ENCODE peak calls at places on chromosome 21, in five cellular contexts. Y is kidney, D is suprapubic skin, W is IMR-90, A is Peyer's patch. Q is an unnamed sample. For H3K4me1, the result is how much of the 10 kb centered on the place peaks cover.

GRCh38 chr21:26177187-26177586 is 6.6 kb upstream of the APP start:
- DNase-seq in Y (no peak), D (no peak), W (no peak), A (no peak), Q (no peak)

GRCh38 chr21:44927587-44928461 is 7.1 kb upstream of the ITGB2 start:
- DNase-seq in Y (peak), D (no peak), W (peak), A (peak), Q (peak)

GRCh38 chr21:26844258-26845065 is 747 bp downstream of the ADAMTS1 start:
- DNase-seq in Y (peak), D (peak), W (peak), A (no peak), Q (peak)

GRCh38 chr21:44514746-44515358 is 25.1 kb downstream of the KRTAP10-1 start:
- DNase-seq in Y (peak), D (no peak), W (no peak), A (no peak), Q (no peak)

GRCh38 chr21:32099812-32100416 is 178.9 kb downstream of the MIS18A start:
- DNase-seq in Y (no peak), D (no peak), W (peak), A (no peak), Q (no peak)

GRCh38 chr21:46111857-46112730 is 14.2 kb downstream of the COL6A2 start:
- DNase-seq in Y (peak), D (peak), W (no peak), A (peak), Q (no peak)

GRCh38 chr21:34743831-34744230 is 75.0 kb downstream of the CLIC6 start:
- DNase-seq in Y (no peak), D (peak), W (peak), A (no peak), Q (no peak)

GRCh38 chr21:44750675-44751025 is 39.3 kb upstream of the TSPEAR start:
- DNase-seq in Y (no peak), D (peak), W (no peak), A (no peak), Q (no peak)

GRCh38 chr21:44005071-44005470 is 7.0 kb upstream of the TRAPPC10 start:
- DNase-seq in Y (no peak), D (peak), W (no peak), A (no peak), Q (no peak)

DNA sequence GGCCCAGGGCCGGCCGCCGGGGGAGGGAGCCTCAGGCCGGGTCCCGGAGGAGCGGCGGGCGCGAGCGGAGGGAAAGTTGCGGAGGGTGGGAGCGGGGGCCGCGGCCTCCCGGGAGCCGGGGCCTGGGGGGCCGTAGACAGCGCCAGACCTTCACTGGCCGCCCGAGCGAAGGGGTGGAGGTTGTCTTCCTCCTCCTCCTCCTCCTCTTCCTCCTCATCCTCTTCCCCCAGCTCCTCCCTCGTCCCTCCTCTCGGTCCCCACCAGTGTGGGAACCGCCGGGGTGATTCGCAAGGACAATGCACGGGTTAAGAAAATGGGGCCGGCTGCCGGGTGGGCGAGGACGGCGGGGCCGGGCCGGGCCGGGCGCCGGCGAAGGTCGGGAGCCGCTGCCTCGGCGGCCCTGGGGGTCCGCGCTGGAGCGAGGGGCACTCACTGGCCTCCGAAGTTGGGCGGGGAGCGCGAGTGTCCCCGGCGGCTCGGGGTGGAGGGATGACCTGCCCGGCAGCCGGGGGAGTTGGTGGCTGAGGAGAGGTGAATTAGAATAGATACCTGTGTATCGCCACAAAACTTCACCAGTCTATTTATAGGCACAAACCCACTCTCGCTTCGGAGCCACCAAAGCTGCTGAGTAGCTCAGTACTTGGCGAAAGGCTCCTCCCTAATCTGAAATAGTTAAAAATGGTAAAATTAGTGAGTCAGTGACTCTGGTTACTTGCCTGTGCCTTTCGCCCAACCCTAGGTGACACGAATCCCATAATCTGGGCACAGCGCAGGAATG is 1.4 kb downstream of the DYRK1A start:
- DNase-seq in Y (peak), D (peak), W (peak), A (peak), Q (no peak)
- H3K4me1 ChIP-seq in Y (under half), D (half or more), W (under half), A (under half), Q (under half)

DNA sequence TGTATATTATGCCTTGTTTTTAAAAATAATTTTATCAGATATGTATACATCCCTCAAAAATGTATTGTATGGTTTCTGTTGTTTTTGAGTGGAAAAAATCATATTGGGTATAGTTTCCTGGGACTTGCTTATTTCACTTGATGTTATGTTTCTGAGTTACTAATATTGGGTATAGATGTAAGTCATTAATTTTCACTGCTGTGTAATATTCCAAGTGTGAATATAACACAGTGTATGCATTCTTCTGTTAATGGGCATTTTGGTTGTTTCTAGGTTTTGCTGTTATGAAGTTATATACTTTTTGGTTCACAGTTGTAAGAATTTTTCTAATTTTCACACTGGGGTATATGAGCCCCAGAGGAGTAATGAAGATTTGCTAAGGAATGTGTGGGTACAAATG is 3.0 kb downstream of the TTC3 start:
- DNase-seq in Y (no peak), D (no peak), W (no peak), A (no peak), Q (no peak)
- H3K4me3 ChIP-seq in Y (no peak), D (no peak), W (no peak), A (no peak), Q (no peak)

GRCh38 chr21:42404534-42404933 is 832 bp downstream of the UBASH3A start:
- DNase-seq in Y (no peak), D (peak), W (no peak), A (no peak), Q (no peak)
- H3K27ac ChIP-seq in Y (no peak), D (no peak), W (no peak), A (peak), Q (no peak)

GRCh38 chr21:41709166-41709565 is 57.7 kb downstream of the RIPK4 start:
- DNase-seq in Y (no peak), D (no peak), W (no peak), A (no peak), Q (no peak)
- H3K4me1 ChIP-seq in Y (under half), D (under half), W (under half), A (under half), Q (under half)

GRCh38 chr21:39345440-39345839 is 3.4 kb downstream of the HMGN1 start:
- DNase-seq in Y (no peak), D (no peak), W (no peak), A (no peak), Q (no peak)
- H3K4me3 ChIP-seq in Y (no peak), D (no peak), W (no peak), A (no peak), Q (no peak)

GRCh38 chr21:33396966-33397365 is 6.2 kb upstream of the IFNGR2 start:
- DNase-seq in Y (peak), D (no peak), W (peak), A (no peak), Q (peak)
- H3K27ac ChIP-seq in Y (no peak), D (no peak), W (no peak), A (no peak), Q (no peak)

DNA sequence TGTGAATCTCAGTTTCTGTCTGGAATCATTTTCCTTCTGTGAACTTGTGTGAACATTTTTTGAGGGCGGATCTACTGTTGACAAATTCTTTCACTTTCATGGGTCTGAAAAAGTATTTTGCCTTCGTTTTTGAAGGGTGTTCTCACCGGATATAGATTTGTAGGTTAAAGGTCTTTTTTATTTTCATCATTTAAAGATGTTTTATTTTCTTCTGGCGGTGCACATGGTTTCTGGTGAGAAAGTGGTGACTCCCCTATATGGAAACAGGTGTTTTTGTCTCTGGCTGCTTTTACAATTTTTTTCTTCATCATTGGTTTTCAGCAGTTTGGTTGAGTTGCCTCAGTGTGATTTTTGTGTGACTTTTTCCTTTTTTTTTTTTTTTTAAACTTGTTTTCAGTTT is 94.9 kb downstream of the DYRK1A start:
- DNase-seq in Y (no peak), D (no peak), W (peak), A (no peak), Q (no peak)
- H3K4me1 ChIP-seq in Y (under half), D (half or more), W (under half), A (under half), Q (under half)